ENCODE peak calls at places on chromosomes 2 and 18, in eight cellular contexts. One of them, this sample, is unnamed.

GRCh38 chr18:34493099-34493544 is 217.0 kb upstream of the DTNA start:
- DNase-seq in K562: no peak
- DNase-seq in cardiac fibroblast: peak; percentile 74
- DNase-seq in adrenal gland: peak; percentile 74
- DNase-seq in fibroblast of mammary gland: peak; percentile 71
- DNase-seq in right atrium auricular region: peak; percentile 76
- DNase-seq in lower lobe of right lung: peak; percentile 76
- DNase-seq in NB4: peak; percentile 1
- DNase-seq in this sample: peak; percentile 80

GRCh38 chr2:142140434-142140845 is 9.6 kb upstream of the LRP1B start:
- DNase-seq in K562: peak; percentile 6
- DNase-seq in cardiac fibroblast: peak; percentile 45
- DNase-seq in adrenal gland: no peak
- DNase-seq in fibroblast of mammary gland: peak; percentile 25
- DNase-seq in right atrium auricular region: no peak
- DNase-seq in lower lobe of right lung: no peak
- DNase-seq in NB4: peak; percentile 45
- DNase-seq in this sample: peak; percentile 61

GRCh38 chr2:173101687-173102086 is 26.0 kb downstream of the MAP3K20 start:
- DNase-seq in K562: no peak
- DNase-seq in cardiac fibroblast: peak; percentile 73
- DNase-seq in adrenal gland: no peak
- DNase-seq in fibroblast of mammary gland: peak; percentile 87
- DNase-seq in right atrium auricular region: no peak
- DNase-seq in lower lobe of right lung: no peak
- DNase-seq in NB4: no peak
- DNase-seq in this sample: no peak

GRCh38 chr18:4068552-4069158 is 386.5 kb downstream of the DLGAP1 start:
- DNase-seq in K562: peak; percentile 66
- DNase-seq in cardiac fibroblast: peak; percentile 67
- DNase-seq in adrenal gland: peak; percentile 50
- DNase-seq in fibroblast of mammary gland: peak; percentile 60
- DNase-seq in right atrium auricular region: no peak
- DNase-seq in lower lobe of right lung: no peak
- DNase-seq in NB4: peak; percentile 46
- DNase-seq in this sample: peak; percentile 51

GRCh38 chr2:151111599-151112278 is 149.9 kb downstream of the RBM43 start:
- DNase-seq in K562: no peak
- DNase-seq in cardiac fibroblast: peak; percentile 82
- DNase-seq in adrenal gland: no peak
- DNase-seq in fibroblast of mammary gland: peak; percentile 92
- DNase-seq in right atrium auricular region: no peak
- DNase-seq in lower lobe of right lung: no peak
- DNase-seq in NB4: peak; percentile 3
- DNase-seq in this sample: peak; percentile 83

GRCh38 chr18:36527025-36527424 is 229.5 kb downstream of the FHOD3 start:
- DNase-seq in K562: no peak
- DNase-seq in cardiac fibroblast: no peak
- DNase-seq in adrenal gland: no peak
- DNase-seq in fibroblast of mammary gland: peak; percentile 33
- DNase-seq in right atrium auricular region: no peak
- DNase-seq in lower lobe of right lung: no peak
- DNase-seq in NB4: no peak
- DNase-seq in this sample: no peak

GRCh38 chr2:239275871-239276812 is 124.7 kb downstream of the HDAC4 start:
- DNase-seq in K562: peak; percentile 43
- DNase-seq in cardiac fibroblast: peak; percentile 76
- DNase-seq in adrenal gland: peak; percentile 42
- DNase-seq in fibroblast of mammary gland: peak; percentile 93
- DNase-seq in right atrium auricular region: peak; percentile 88
- DNase-seq in lower lobe of right lung: peak; percentile 46
- DNase-seq in NB4: peak; percentile 27
- DNase-seq in this sample: peak; percentile 46

GRCh38 chr2:181916726-181917377 is 25.3 kb downstream of the ITPRID2 start:
- DNase-seq in K562: no peak
- DNase-seq in cardiac fibroblast: peak; percentile 83
- DNase-seq in adrenal gland: no peak
- DNase-seq in fibroblast of mammary gland: peak; percentile 60
- DNase-seq in right atrium auricular region: no peak
- DNase-seq in lower lobe of right lung: no peak
- DNase-seq in NB4: no peak
- DNase-seq in this sample: peak; percentile 77

GRCh38 chr2:7860693-7861092 is 821.2 kb upstream of the ID2 start:
- DNase-seq in K562: no peak
- DNase-seq in cardiac fibroblast: peak; percentile 41
- DNase-seq in adrenal gland: no peak
- DNase-seq in fibroblast of mammary gland: peak; percentile 26
- DNase-seq in right atrium auricular region: no peak
- DNase-seq in lower lobe of right lung: no peak
- DNase-seq in NB4: no peak
- DNase-seq in this sample: peak; percentile 69

GRCh38 chr2:127733816-127734537 is 32.7 kb downstream of the SFT2D3 start:
- DNase-seq in K562: no peak
- DNase-seq in cardiac fibroblast: peak; percentile 51
- DNase-seq in adrenal gland: no peak
- DNase-seq in fibroblast of mammary gland: peak; percentile 23
- DNase-seq in right atrium auricular region: no peak
- DNase-seq in lower lobe of right lung: no peak
- DNase-seq in NB4: no peak
- DNase-seq in this sample: peak; percentile 25

GRCh38 chr18:24068945-24069693 is 54.6 kb downstream of the TTC39C start:
- DNase-seq in K562: no peak
- DNase-seq in cardiac fibroblast: no peak
- DNase-seq in adrenal gland: no peak
- DNase-seq in fibroblast of mammary gland: peak; percentile 49
- DNase-seq in right atrium auricular region: no peak
- DNase-seq in lower lobe of right lung: no peak
- DNase-seq in NB4: no peak
- DNase-seq in this sample: no peak

GRCh38 chr2:241150660-241151530 is 628 bp downstream of the PPP1R7 start:
- DNase-seq in K562: no peak
- DNase-seq in cardiac fibroblast: peak; percentile 7
- DNase-seq in adrenal gland: no peak
- DNase-seq in fibroblast of mammary gland: peak; percentile 53
- DNase-seq in right atrium auricular region: no peak
- DNase-seq in lower lobe of right lung: no peak
- DNase-seq in NB4: no peak
- DNase-seq in this sample: no peak

GRCh38 chr18:44325903-44326650 is 354.6 kb upstream of the SETBP1 start:
- DNase-seq in K562: peak; percentile 1
- DNase-seq in cardiac fibroblast: peak; percentile 84
- DNase-seq in adrenal gland: peak; percentile 57
- DNase-seq in fibroblast of mammary gland: peak; percentile 81
- DNase-seq in right atrium auricular region: no peak
- DNase-seq in lower lobe of right lung: no peak
- DNase-seq in NB4: peak; percentile 58
- DNase-seq in this sample: peak; percentile 72

GRCh38 chr2:112048887-112049286 is 6.2 kb upstream of the TMEM87B start:
- DNase-seq in K562: peak; percentile 68
- DNase-seq in cardiac fibroblast: peak; percentile 79
- DNase-seq in adrenal gland: peak; percentile 54
- DNase-seq in fibroblast of mammary gland: peak; percentile 76
- DNase-seq in right atrium auricular region: no peak
- DNase-seq in lower lobe of right lung: no peak
- DNase-seq in NB4: peak; percentile 78
- DNase-seq in this sample: peak; percentile 78

GRCh38 chr18:37671530-37671929 is 105.9 kb upstream of the CELF4 start:
- DNase-seq in K562: no peak
- DNase-seq in cardiac fibroblast: no peak
- DNase-seq in adrenal gland: no peak
- DNase-seq in fibroblast of mammary gland: no peak
- DNase-seq in right atrium auricular region: no peak
- DNase-seq in lower lobe of right lung: no peak
- DNase-seq in NB4: no peak
- DNase-seq in this sample: no peak

GRCh38 chr2:160033732-160034392 is 28.6 kb downstream of the PLA2R1 start:
- DNase-seq in K562: no peak
- DNase-seq in cardiac fibroblast: peak; percentile 94
- DNase-seq in adrenal gland: no peak
- DNase-seq in fibroblast of mammary gland: peak; percentile 87
- DNase-seq in right atrium auricular region: no peak
- DNase-seq in lower lobe of right lung: no peak
- DNase-seq in NB4: no peak
- DNase-seq in this sample: peak; percentile 59

GRCh38 chr2:83967854-83968253 is 491.2 kb downstream of the SUCLG1 start:
- DNase-seq in K562: peak; percentile 35
- DNase-seq in cardiac fibroblast: no peak
- DNase-seq in adrenal gland: no peak
- DNase-seq in fibroblast of mammary gland: no peak
- DNase-seq in right atrium auricular region: no peak
- DNase-seq in lower lobe of right lung: no peak
- DNase-seq in NB4: peak; percentile 3
- DNase-seq in this sample: no peak

GRCh38 chr2:74334931-74335333 is 8.3 kb downstream of the SLC4A5 start:
- DNase-seq in K562: peak; percentile 79
- DNase-seq in cardiac fibroblast: peak; percentile 78
- DNase-seq in adrenal gland: peak; percentile 79
- DNase-seq in fibroblast of mammary gland: peak; percentile 72
- DNase-seq in right atrium auricular region: peak; percentile 78
- DNase-seq in lower lobe of right lung: peak; percentile 75
- DNase-seq in NB4: peak; percentile 72
- DNase-seq in this sample: peak; percentile 68

GRCh38 chr2:201233192-201234166 is 26.9 kb upstream of the CASP8 start:
- DNase-seq in K562: peak; percentile 92
- DNase-seq in cardiac fibroblast: peak; percentile 45
- DNase-seq in adrenal gland: peak; percentile 53
- DNase-seq in fibroblast of mammary gland: peak; percentile 58
- DNase-seq in right atrium auricular region: no peak
- DNase-seq in lower lobe of right lung: peak; percentile 89
- DNase-seq in NB4: peak; percentile 97
- DNase-seq in this sample: no peak

DNA sequence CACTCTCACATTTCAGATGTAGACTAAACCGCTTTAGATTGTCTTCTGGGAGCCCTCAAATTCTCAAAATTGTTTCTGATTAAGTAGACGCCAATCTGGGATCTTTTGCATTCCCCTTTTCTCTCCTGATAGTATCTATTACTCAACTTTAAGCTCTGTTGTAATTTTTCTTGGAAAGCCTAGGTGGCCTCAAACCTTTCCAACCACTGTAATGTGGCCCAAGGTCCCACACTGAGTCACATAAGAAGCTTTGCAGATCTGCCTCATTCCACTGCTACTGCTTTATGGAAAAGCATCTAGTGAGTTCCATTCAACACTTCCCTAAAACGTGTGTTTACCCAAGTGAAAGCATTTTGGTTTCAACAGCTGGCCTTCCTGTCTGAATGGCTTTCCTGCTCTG is 493.6 kb upstream of the SPHKAP start:
- DNase-seq in K562: no peak
- DNase-seq in cardiac fibroblast: peak; percentile 79
- DNase-seq in adrenal gland: peak; percentile 63
- DNase-seq in fibroblast of mammary gland: peak; percentile 88
- DNase-seq in right atrium auricular region: no peak
- DNase-seq in lower lobe of right lung: no peak
- DNase-seq in NB4: no peak
- DNase-seq in this sample: peak; percentile 50
- TF ChIP-seq CTCF in K562: no peak
- TF ChIP-seq CTCF in cardiac fibroblast: no peak
- TF ChIP-seq CTCF in adrenal gland: peak; percentile 9
- TF ChIP-seq CTCF in fibroblast of mammary gland: no peak
- TF ChIP-seq CTCF in right atrium auricular region: no peak
- TF ChIP-seq CTCF in lower lobe of right lung: no peak
- TF ChIP-seq CTCF in NB4: no peak
- TF ChIP-seq CTCF in this sample: no peak

GRCh38 chr2:38444247-38444646 is 67.2 kb upstream of the ATL2 start:
- DNase-seq in K562: no peak
- DNase-seq in cardiac fibroblast: no peak
- DNase-seq in adrenal gland: no peak
- DNase-seq in fibroblast of mammary gland: peak; percentile 45
- DNase-seq in right atrium auricular region: no peak
- DNase-seq in lower lobe of right lung: no peak
- DNase-seq in NB4: no peak
- DNase-seq in this sample: peak; percentile 86
- H3K4me3 ChIP-seq in K562: no peak overlapping the region
- H3K4me3 ChIP-seq in cardiac fibroblast: no peak overlapping the region
- H3K4me3 ChIP-seq in adrenal gland: no peak overlapping the region
- H3K4me3 ChIP-seq in fibroblast of mammary gland: no peak overlapping the region
- H3K4me3 ChIP-seq in right atrium auricular region: no peak overlapping the region
- H3K4me3 ChIP-seq in lower lobe of right lung: no peak overlapping the region
- H3K4me3 ChIP-seq in NB4: no peak overlapping the region
- H3K4me3 ChIP-seq in this sample: no peak overlapping the region

DNA sequence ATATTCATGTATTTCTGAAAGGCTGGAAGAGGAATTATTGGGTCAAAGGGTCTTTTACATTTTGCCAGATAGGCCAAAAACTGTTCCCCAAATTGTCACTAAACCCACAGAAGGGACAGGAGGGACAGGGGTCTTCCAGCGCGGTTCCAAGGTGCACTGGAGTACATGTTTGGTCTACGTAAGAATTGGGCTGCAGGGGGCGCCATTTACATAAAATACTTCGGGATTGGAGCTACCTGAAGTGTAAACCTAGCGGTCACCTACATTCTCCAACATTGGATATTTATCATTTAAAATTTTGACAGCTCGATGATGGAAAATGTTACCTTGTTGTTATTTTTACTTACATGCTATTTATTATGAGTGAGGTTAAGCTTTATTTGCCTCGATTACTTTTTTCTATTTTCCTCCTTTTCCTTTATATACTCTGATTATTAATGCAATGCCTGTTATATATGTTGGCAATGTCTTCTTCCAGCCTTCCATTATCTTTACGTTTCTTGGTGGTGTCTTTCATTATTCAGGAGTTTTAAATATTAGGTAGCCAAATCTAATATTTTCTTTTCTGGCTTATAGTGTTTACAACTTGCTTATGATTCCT is 43.0 kb upstream of the RAB6C start:
- DNase-seq in K562: peak; percentile 73
- DNase-seq in cardiac fibroblast: no peak
- DNase-seq in adrenal gland: no peak
- DNase-seq in fibroblast of mammary gland: peak; percentile 43
- DNase-seq in right atrium auricular region: no peak
- DNase-seq in lower lobe of right lung: no peak
- DNase-seq in NB4: peak; percentile 54
- DNase-seq in this sample: peak; percentile 22
- TF ChIP-seq CTCF in K562: peak; percentile 75
- TF ChIP-seq CTCF in cardiac fibroblast: no peak
- TF ChIP-seq CTCF in adrenal gland: peak; percentile 43
- TF ChIP-seq CTCF in fibroblast of mammary gland: peak; percentile 63
- TF ChIP-seq CTCF in right atrium auricular region: no peak
- TF ChIP-seq CTCF in lower lobe of right lung: no peak
- TF ChIP-seq CTCF in NB4: peak; percentile 46
- TF ChIP-seq CTCF in this sample: peak; percentile 46

DNA sequence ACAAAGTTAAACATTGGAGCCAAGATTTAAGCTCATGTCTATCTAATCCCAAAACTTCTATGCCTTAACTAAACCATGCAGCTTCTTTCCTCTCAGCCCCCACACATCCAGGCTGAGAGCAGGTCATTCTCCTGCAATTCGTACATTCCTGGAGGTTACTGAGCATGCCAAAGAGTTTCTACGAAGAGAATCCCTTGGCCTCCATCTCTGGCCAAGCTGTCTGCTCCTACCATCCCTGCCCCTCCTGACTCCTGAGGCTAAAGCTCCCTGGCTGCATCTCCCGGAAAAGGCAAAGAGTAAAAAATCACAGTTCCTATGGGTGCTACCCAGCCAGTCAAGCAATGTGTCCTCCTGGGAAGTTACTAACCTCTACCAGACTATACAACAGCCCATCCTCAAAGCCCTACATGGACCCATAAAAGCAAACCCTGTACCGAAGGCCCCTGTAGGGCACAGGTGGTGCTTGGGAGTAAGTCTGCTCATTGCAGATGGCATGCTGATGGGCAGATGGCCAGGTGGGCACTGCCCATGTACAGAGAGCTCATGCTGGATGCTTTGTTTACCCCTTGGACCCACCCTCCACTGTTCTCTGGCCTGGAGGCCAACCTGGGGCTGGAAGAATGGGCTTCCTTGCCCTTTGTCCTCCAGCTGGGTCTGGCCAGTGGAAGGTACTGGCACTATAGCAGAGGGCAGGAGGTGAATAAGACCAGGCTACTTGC is 99.5 kb downstream of the TTC32 start:
- DNase-seq in K562: no peak
- DNase-seq in cardiac fibroblast: peak; percentile 51
- DNase-seq in adrenal gland: no peak
- DNase-seq in fibroblast of mammary gland: peak; percentile 86
- DNase-seq in right atrium auricular region: no peak
- DNase-seq in lower lobe of right lung: no peak
- DNase-seq in NB4: no peak
- DNase-seq in this sample: no peak
- H3K4me3 ChIP-seq in K562: no peak overlapping the region
- H3K4me3 ChIP-seq in cardiac fibroblast: no peak overlapping the region
- H3K4me3 ChIP-seq in adrenal gland: no peak overlapping the region
- H3K4me3 ChIP-seq in fibroblast of mammary gland: no peak overlapping the region
- H3K4me3 ChIP-seq in right atrium auricular region: no peak overlapping the region
- H3K4me3 ChIP-seq in lower lobe of right lung: no peak overlapping the region
- H3K4me3 ChIP-seq in NB4: no peak overlapping the region
- H3K4me3 ChIP-seq in this sample: no peak overlapping the region